ENCODE peak calls at places on chromosomes 6 and 20, in four cellular contexts. One of them, this sample, is unnamed.

GRCh38 chr6:135286962-135287525 is 105.9 kb downstream of the MYB start:
- DNase-seq in AG04450: no peak
- DNase-seq in transverse colon: no peak
- DNase-seq in left lung: no peak
- DNase-seq in this sample: no peak

GRCh38 chr6:142566628-142567396 is 265.0 kb downstream of the ADGRG6 start:
- DNase-seq in AG04450: peak
- DNase-seq in transverse colon: peak
- DNase-seq in left lung: no peak
- DNase-seq in this sample: peak

GRCh38 chr6:27081931-27082330 is 165.6 kb upstream of the PRSS16 start:
- DNase-seq in left lung: no peak
- DNase-seq in AG04450: no peak
- DNase-seq in transverse colon: no peak
- DNase-seq in this sample: no peak

GRCh38 chr6:113854531-113855499 is 2.3 kb upstream of the MARCKS start:
- DNase-seq in left lung: peak
- DNase-seq in transverse colon: peak
- DNase-seq in AG04450: peak
- DNase-seq in this sample: peak

GRCh38 chr20:41091926-41092325 is 45.4 kb upstream of the PLCG1 start:
- DNase-seq in transverse colon: no peak
- DNase-seq in AG04450: no peak
- DNase-seq in left lung: no peak
- DNase-seq in this sample: no peak

GRCh38 chr6:167687035-167687720 is 139.5 kb upstream of the AFDN start:
- DNase-seq in left lung: no peak
- DNase-seq in transverse colon: no peak
- DNase-seq in AG04450: no peak
- DNase-seq in this sample: no peak

GRCh38 chr6:2186516-2186915 is 58.9 kb downstream of the GMDS start:
- DNase-seq in AG04450: no peak
- DNase-seq in left lung: no peak
- DNase-seq in transverse colon: no peak
- DNase-seq in this sample: no peak

GRCh38 chr6:109454483-109455160 is 950 bp downstream of the MICAL1 start:
- DNase-seq in transverse colon: peak
- DNase-seq in AG04450: no peak
- DNase-seq in left lung: peak
- DNase-seq in this sample: no peak

DNA sequence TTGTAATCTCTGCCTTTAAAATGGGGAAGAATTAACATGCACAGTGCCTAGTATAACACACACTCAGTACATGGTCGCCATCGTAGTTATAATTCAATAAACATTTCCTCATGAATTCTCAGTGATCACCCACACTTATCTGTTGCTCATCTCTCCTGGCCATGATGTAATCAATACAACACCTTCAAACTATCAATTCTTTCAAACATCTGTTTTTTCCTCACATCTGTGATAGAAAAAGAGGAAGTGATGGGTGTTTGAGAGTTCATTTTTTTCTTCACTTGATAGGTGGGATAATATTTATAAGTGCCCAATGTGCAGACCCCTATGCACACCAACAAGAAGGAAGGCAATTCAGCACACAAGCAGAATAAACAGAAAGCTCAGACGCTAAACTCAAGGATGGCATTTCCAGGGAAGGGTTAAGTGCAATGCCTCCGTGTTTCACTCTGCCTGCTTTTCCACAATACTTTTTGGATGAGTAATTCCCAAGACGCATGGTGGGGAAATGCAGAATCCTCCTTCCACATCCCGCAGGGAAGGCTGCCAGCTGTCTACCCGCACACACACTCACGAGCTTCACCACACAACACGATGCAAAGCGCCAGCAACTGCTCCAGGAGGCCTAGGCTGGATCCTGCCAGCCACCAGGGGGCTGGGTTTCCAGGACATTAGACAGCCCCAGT is 100.3 kb downstream of the GMPR start:
- DNase-seq in transverse colon: peak
- DNase-seq in left lung: peak
- DNase-seq in AG04450: peak
- DNase-seq in this sample: peak
- TF ChIP-seq CTCF in transverse colon: peak
- TF ChIP-seq CTCF in left lung: peak
- TF ChIP-seq CTCF in AG04450: peak
- TF ChIP-seq CTCF in this sample: peak

GRCh38 chr6:147507162-147508072 is 1.1 kb upstream of the SAMD5 start:
- DNase-seq in AG04450: no peak
- DNase-seq in left lung: no peak
- DNase-seq in transverse colon: peak
- DNase-seq in this sample: no peak

GRCh38 chr6:147508073-147508870 is at the start of gene SAMD5:
- DNase-seq in AG04450: peak
- DNase-seq in transverse colon: peak
- DNase-seq in left lung: peak
- DNase-seq in this sample: peak

GRCh38 chr6:147506704-147507114 is 1.8 kb upstream of the SAMD5 start:
- DNase-seq in AG04450: no peak
- DNase-seq in left lung: peak
- DNase-seq in transverse colon: peak
- DNase-seq in this sample: peak

GRCh38 chr6:147503587-147503986 is 4.9 kb upstream of the SAMD5 start:
- DNase-seq in transverse colon: no peak
- DNase-seq in left lung: no peak
- DNase-seq in AG04450: no peak
- DNase-seq in this sample: no peak

DNA sequence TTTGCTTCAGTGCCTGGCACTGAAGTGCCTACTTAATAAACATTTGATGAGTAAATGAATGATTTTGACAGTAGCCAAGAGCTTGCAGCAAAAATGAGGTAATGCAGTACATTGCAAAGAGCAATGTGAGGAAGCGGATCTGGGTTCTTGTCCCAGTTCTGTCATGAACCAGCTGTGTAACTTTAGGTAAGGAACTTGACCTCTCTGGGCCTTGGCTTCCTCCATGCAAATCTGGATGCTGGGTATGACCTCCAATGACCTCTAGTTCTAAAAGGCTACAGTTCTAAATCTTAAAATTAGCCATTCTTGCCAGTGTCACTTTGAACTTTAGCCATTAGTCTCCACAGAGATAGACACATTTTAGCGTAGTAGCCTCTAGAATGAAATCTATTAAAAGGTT is 3.6 kb upstream of the SAMD5 start:
- DNase-seq in left lung: no peak
- DNase-seq in AG04450: no peak
- DNase-seq in transverse colon: no peak
- DNase-seq in this sample: no peak
- H3K27ac ChIP-seq in left lung: no peak
- H3K27ac ChIP-seq in AG04450: no peak
- H3K27ac ChIP-seq in transverse colon: no peak
- H3K27ac ChIP-seq in this sample: no peak

DNA sequence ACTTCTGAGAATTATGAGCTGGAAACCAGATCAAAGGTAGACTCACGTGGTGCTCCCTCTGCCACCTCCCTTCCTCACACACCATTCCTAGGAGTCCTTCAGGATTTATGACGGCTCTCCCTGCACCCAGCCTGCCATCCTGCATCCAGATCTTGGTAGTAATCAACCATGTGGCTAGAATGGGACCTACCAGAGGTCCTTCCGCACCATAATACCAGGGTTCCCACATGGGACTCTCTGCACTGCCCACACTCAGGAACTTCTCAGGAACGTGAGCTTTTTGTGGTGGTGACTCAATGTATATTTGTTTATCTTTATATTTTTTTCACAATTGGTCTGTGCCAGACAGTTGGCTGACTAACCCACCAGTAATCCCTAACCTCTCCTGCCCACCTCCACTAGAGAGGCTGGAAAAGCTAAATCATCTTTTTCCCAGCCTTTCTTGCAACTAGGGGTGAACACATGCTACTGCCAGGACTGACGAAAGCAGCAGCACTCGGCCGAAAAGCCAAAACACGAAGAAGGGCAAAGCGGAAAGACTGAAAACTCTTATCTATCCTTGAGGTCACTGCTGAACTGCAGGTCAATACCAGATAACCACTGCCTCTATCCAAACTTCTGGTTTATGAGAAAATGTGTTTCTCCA is 113.0 kb downstream of the TRERF1 start:
- DNase-seq in transverse colon: no peak
- DNase-seq in AG04450: peak
- DNase-seq in left lung: no peak
- DNase-seq in this sample: no peak
- TF ChIP-seq CTCF in transverse colon: no peak
- TF ChIP-seq CTCF in AG04450: peak
- TF ChIP-seq CTCF in left lung: no peak
- TF ChIP-seq CTCF in this sample: no peak

GRCh38 chr6:4581468-4582420 is 194.5 kb upstream of the CDYL start:
- DNase-seq in AG04450: peak
- DNase-seq in left lung: no peak
- DNase-seq in transverse colon: no peak
- DNase-seq in this sample: no peak
- H3K27ac ChIP-seq in AG04450: peak
- H3K27ac ChIP-seq in left lung: no peak
- H3K27ac ChIP-seq in transverse colon: peak
- H3K27ac ChIP-seq in this sample: peak

GRCh38 chr20:7926323-7926722 is 13.9 kb downstream of the HAO1 start:
- DNase-seq in transverse colon: no peak
- DNase-seq in AG04450: no peak
- DNase-seq in left lung: no peak
- DNase-seq in this sample: no peak

GRCh38 chr20:7924692-7925091 is 15.6 kb downstream of the HAO1 start:
- DNase-seq in transverse colon: no peak
- DNase-seq in AG04450: peak
- DNase-seq in left lung: no peak
- DNase-seq in this sample: peak

GRCh38 chr20:7930386-7930785 is 9.9 kb downstream of the HAO1 start:
- DNase-seq in AG04450: no peak
- DNase-seq in left lung: no peak
- DNase-seq in transverse colon: no peak
- DNase-seq in this sample: no peak

GRCh38 chr20:7926767-7927166 is 13.5 kb downstream of the HAO1 start:
- DNase-seq in transverse colon: no peak
- DNase-seq in AG04450: no peak
- DNase-seq in left lung: no peak
- DNase-seq in this sample: no peak
- TF ChIP-seq CTCF in transverse colon: peak
- TF ChIP-seq CTCF in AG04450: peak
- TF ChIP-seq CTCF in left lung: no peak
- TF ChIP-seq CTCF in this sample: peak

GRCh38 chr6:6700421-6700820 is 111.9 kb downstream of the LY86 start:
- DNase-seq in transverse colon: no peak
- DNase-seq in AG04450: no peak
- DNase-seq in left lung: no peak
- DNase-seq in this sample: no peak
- H3K27ac ChIP-seq in transverse colon: peak
- H3K27ac ChIP-seq in AG04450: peak
- H3K27ac ChIP-seq in left lung: peak
- H3K27ac ChIP-seq in this sample: peak

DNA sequence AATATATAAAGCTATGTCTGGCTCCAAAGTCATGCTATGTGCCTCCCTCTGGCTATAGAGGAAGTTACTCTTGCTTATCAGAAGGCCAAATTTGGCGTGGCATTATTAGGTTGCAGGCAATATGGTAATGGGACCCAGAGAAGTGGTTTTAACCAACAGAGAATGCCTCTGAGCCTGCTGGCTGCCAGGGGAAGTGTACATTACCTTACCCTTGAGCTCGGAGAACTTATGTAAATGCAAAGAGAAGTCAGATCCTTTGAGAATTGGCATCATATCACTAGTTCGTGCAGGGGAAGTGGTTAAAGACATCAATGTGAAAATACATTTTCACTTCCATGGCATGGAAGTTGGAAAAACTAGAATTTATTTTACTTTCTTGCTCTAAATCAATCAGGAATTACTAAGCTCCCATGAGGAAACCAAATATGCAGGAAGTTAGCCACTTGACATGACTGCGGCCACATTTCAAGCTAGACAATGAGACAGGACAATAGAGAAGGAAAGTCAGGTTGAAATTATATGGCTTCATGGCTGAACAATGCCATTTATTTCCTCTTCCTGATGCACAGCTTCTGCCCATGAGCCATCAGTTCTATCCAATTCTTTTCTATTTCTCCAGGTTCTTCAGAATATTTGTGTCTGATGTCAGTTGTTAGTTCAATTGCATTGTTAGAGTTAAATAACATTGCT is 134.0 kb upstream of the PHACTR1 start:
- DNase-seq in transverse colon: no peak
- DNase-seq in left lung: no peak
- DNase-seq in AG04450: no peak
- DNase-seq in this sample: no peak
- TF ChIP-seq CTCF in transverse colon: no peak
- TF ChIP-seq CTCF in left lung: no peak
- TF ChIP-seq CTCF in AG04450: no peak
- TF ChIP-seq CTCF in this sample: no peak

GRCh38 chr6:111776236-111777189 is 96.7 kb downstream of the FYN start:
- DNase-seq in AG04450: no peak
- DNase-seq in left lung: no peak
- DNase-seq in transverse colon: no peak
- DNase-seq in this sample: no peak

GRCh38 chr6:111775145-111775936 is 97.9 kb downstream of the FYN start:
- DNase-seq in transverse colon: no peak
- DNase-seq in left lung: no peak
- DNase-seq in AG04450: no peak
- DNase-seq in this sample: no peak

GRCh38 chr6:111779660-111780059 is 93.6 kb downstream of the FYN start:
- DNase-seq in AG04450: no peak
- DNase-seq in left lung: no peak
- DNase-seq in transverse colon: no peak
- DNase-seq in this sample: no peak

GRCh38 chr6:111779031-111779430 is 94.2 kb downstream of the FYN start:
- DNase-seq in transverse colon: no peak
- DNase-seq in left lung: no peak
- DNase-seq in AG04450: no peak
- DNase-seq in this sample: no peak

DNA sequence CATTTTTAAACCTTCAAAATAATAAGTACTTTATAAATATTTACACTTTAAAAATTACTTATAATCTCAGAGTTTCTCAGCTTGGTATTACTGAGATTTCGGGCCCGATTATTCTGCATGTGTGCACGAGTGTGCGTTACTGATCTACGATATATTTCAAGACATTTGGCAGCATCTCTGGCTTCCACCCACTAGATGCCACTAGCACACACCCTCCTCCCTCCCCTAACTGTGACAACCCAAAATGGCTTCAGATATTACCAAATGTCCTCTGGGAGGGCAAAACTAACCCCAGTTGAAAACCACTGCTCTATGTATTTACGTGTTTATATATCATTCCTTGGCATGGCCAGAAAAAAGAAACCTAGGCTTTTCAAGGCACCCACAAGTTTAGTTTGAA is 95.9 kb downstream of the FYN start:
- DNase-seq in transverse colon: no peak
- DNase-seq in AG04450: no peak
- DNase-seq in left lung: no peak
- DNase-seq in this sample: no peak
- H3K27ac ChIP-seq in transverse colon: peak
- H3K27ac ChIP-seq in AG04450: no peak
- H3K27ac ChIP-seq in left lung: no peak
- H3K27ac ChIP-seq in this sample: peak

GRCh38 chr6:12657884-12658283 is 58.7 kb upstream of the PHACTR1 start:
- DNase-seq in AG04450: no peak
- DNase-seq in transverse colon: no peak
- DNase-seq in left lung: no peak
- DNase-seq in this sample: no peak
- TF ChIP-seq CTCF in AG04450: no peak
- TF ChIP-seq CTCF in transverse colon: no peak
- TF ChIP-seq CTCF in left lung: no peak
- TF ChIP-seq CTCF in this sample: no peak

GRCh38 chr20:35515341-35515740 is 14.1 kb downstream of the C20orf173 start:
- DNase-seq in left lung: no peak
- DNase-seq in AG04450: no peak
- DNase-seq in transverse colon: no peak
- DNase-seq in this sample: no peak
- H3K27ac ChIP-seq in left lung: no peak
- H3K27ac ChIP-seq in AG04450: no peak
- H3K27ac ChIP-seq in transverse colon: no peak
- H3K27ac ChIP-seq in this sample: no peak

This sample was measured in heart right ventricle.